ENCODE peak calls at places on chromosomes 7 and 10, in six cellular contexts. A is cardiac muscle cell, T is NCI-H1417 treated with DMSO at 0.1 percent for 48 hours, J is fibroblast of pulmonary artery, E is PC-3, S is AG09319. Y is an unnamed sample.

GRCh38 chr10:132204078-132204780 is 17.5 kb downstream of the DPYSL4 start:
- DNase-seq in A (no peak), T (no peak), J (no peak), E (no peak), S (no peak), Y (no peak)

GRCh38 chr7:88842217-88842616 is 46.7 kb upstream of the TEX47 start:
- DNase-seq in A (no peak), T (no peak), J (no peak), E (no peak), S (no peak), Y (no peak)

GRCh38 chr10:48470893-48471805 is 133.7 kb downstream of the ARHGAP22 start:
- DNase-seq in A (peak; percentile 11), T (no peak), J (no peak), E (no peak), S (no peak), Y (peak; percentile 54)

GRCh38 chr10:89458289-89458688 is 43.9 kb downstream of the IFIT5 start:
- DNase-seq in A (peak; percentile 81), T (no peak), J (peak; percentile 80), E (peak; percentile 73), S (no peak), Y (peak; percentile 76)

GRCh38 chr7:45328397-45329080 is 170.9 kb downstream of the RAMP3 start:
- DNase-seq in A (no peak), T (no peak), J (no peak), E (no peak), S (no peak), Y (no peak)

GRCh38 chr7:25928549-25929330 is 223.3 kb upstream of the NFE2L3 start:
- DNase-seq in A (no peak), T (no peak), J (no peak), E (no peak), S (no peak), Y (no peak)

GRCh38 chr10:99872367-99873162 is 90.1 kb downstream of the ABCC2 start:
- DNase-seq in A (peak; percentile 24), T (no peak), J (peak; percentile 41), E (peak; percentile 2), S (no peak), Y (peak; percentile 42)

GRCh38 chr7:47568569-47568968 is 13.3 kb downstream of the TNS3 start:
- DNase-seq in A (no peak), T (no peak), J (no peak), E (no peak), S (no peak), Y (no peak)

GRCh38 chr7:101562531-101563197 is 66.4 kb downstream of the MYL10 start:
- DNase-seq in A (no peak), T (no peak), J (no peak), E (no peak), S (no peak), Y (no peak)

GRCh38 chr7:97187067-97187466 is 69.6 kb downstream of the SDHAF3 start:
- DNase-seq in A (peak; percentile 21), T (no peak), J (peak; percentile 32), E (peak; percentile 9), S (peak; percentile 4), Y (peak; percentile 30)

GRCh38 chr10:83343676-83344075 is 795.6 kb upstream of the GHITM start:
- DNase-seq in A (peak; percentile 21), T (no peak), J (peak; percentile 30), E (no peak), S (no peak), Y (no peak)

GRCh38 chr7:132298782-132299181 is 277.5 kb downstream of the PLXNA4 start:
- DNase-seq in A (peak; percentile 61), T (no peak), J (peak; percentile 57), E (peak; percentile 55), S (no peak), Y (peak; percentile 78)

GRCh38 chr7:27046854-27047549 is 48.8 kb downstream of the HOXA1 start:
- DNase-seq in A (peak; percentile 29), T (no peak), J (peak; percentile 46), E (peak; percentile 79), S (no peak), Y (peak; percentile 61)

GRCh38 chr10:75351637-75352036 is 49.9 kb downstream of the ZNF503 start:
- DNase-seq in A (no peak), T (no peak), J (no peak), E (no peak), S (no peak), Y (no peak)

GRCh38 chr10:132940791-132941465 is 1.4 kb downstream of the CFAP46 start:
- DNase-seq in A (no peak), T (no peak), J (no peak), E (no peak), S (no peak), Y (no peak)

Y was measured in astrocyte of the spinal cord.